ENCODE peak calls at places on chromosome 6, in four cellular contexts. Z is H1, D is H9, T is mesenchymal stem cell. V is an unnamed sample.

GRCh38 chr6:73528897-73529296 is 8.1 kb upstream of the EEF1A1 start:
- DNase-seq in Z (no peak), D (no peak), T (no peak), V (no peak)

GRCh38 chr6:96015321-96015790 is 418 bp upstream of the FUT9 start:
- DNase-seq in Z (peak), D (no peak), T (no peak), V (no peak)

GRCh38 chr6:30882764-30883475 is 1.4 kb upstream of the DDR1 start:
- DNase-seq in Z (peak), D (peak), T (no peak), V (no peak)

GRCh38 chr6:43488667-43489276 is 11.4 kb downstream of the TJAP1 start:
- DNase-seq in Z (no peak), D (no peak), T (no peak), V (peak)

GRCh38 chr6:166747644-166748595 is 120.9 kb upstream of the RPS6KA2 start:
- DNase-seq in Z (peak), D (peak), T (no peak), V (no peak)

GRCh38 chr6:1091905-1092304 is 220.0 kb upstream of the FOXQ1 start:
- DNase-seq in Z (no peak), D (no peak), T (peak), V (no peak)

GRCh38 chr6:138571174-138571573 is 71.9 kb upstream of the NHSL1 start:
- DNase-seq in Z (no peak), D (no peak), T (no peak), V (peak)

GRCh38 chr6:149211046-149211571 is 106.4 kb upstream of the TAB2 start:
- DNase-seq in Z (no peak), D (no peak), T (peak), V (peak)

GRCh38 chr6:6834356-6835342 is 246.1 kb downstream of the LY86 start:
- DNase-seq in Z (no peak), D (no peak), T (no peak), V (no peak)

GRCh38 chr6:134358320-134358719 is 40.4 kb upstream of the SGK1 start:
- DNase-seq in Z (no peak), D (no peak), T (peak), V (peak)

GRCh38 chr6:75791881-75792280 is 42.8 kb downstream of the MYO6 start:
- DNase-seq in Z (no peak), D (no peak), T (no peak), V (no peak)

GRCh38 chr6:170003027-170003426 is 251.6 kb downstream of the ERMARD start:
- DNase-seq in Z (peak), D (peak), T (no peak), V (no peak)

GRCh38 chr6:160042788-160043301 is 74.0 kb downstream of the IGF2R start:
- DNase-seq in Z (no peak), D (no peak), T (no peak), V (peak)

GRCh38 chr6:110878751-110879539 is 4.4 kb downstream of the AMD1 start:
- DNase-seq in Z (no peak), D (no peak), T (peak), V (peak)

GRCh38 chr6:129634411-129635230 is 75.4 kb downstream of the ARHGAP18 start:
- DNase-seq in Z (no peak), D (no peak), T (peak), V (peak)

GRCh38 chr6:24980507-24981384 is 45.0 kb upstream of the RIPOR2 start:
- DNase-seq in Z (peak), D (peak), T (no peak), V (no peak)

GRCh38 chr6:124535746-124536145 is 426.5 kb upstream of the RNF217 start:
- DNase-seq in Z (no peak), D (no peak), T (peak), V (no peak)

GRCh38 chr6:49743427-49743826 is 761 bp downstream of the CRISP3 start:
- DNase-seq in Z (no peak), D (no peak), T (no peak), V (no peak)

GRCh38 chr6:28353981-28354676 is 4.4 kb downstream of the ZKSCAN3 start:
- DNase-seq in Z (no peak), D (no peak), T (peak), V (peak)

GRCh38 chr6:7705483-7705882 is 20.4 kb upstream of the BMP6 start:
- DNase-seq in Z (no peak), D (no peak), T (no peak), V (no peak)

GRCh38 chr6:30672445-30673253 is at the start of gene DHX16:
- DNase-seq in Z (peak), D (peak), T (peak), V (peak)

GRCh38 chr6:43951063-43951755 is 176.0 kb downstream of the MRPL14 start:
- DNase-seq in Z (peak), D (peak), T (peak), V (no peak)

GRCh38 chr6:3623451-3624267 is 127.9 kb downstream of the PXDC1 start:
- DNase-seq in Z (peak), D (no peak), T (no peak), V (no peak)

GRCh38 chr6:113632220-113632864 is 224.8 kb upstream of the MARCKS start:
- DNase-seq in Z (no peak), D (no peak), T (peak), V (peak)

GRCh38 chr6:1910621-1911407 is 301.1 kb downstream of the FOXC1 start:
- DNase-seq in Z (no peak), D (no peak), T (no peak), V (peak)

GRCh38 chr6:89353702-89354392 is 1.3 kb upstream of the UBE2J1 start:
- DNase-seq in Z (no peak), D (no peak), T (no peak), V (no peak)

GRCh38 chr6:44292661-44293365 is 20.3 kb downstream of the AARS2 start:
- DNase-seq in Z (no peak), D (no peak), T (no peak), V (no peak)

GRCh38 chr6:167279766-167280440 is 11.2 kb upstream of the UNC93A start:
- DNase-seq in Z (no peak), D (no peak), T (no peak), V (no peak)

GRCh38 chr6:34027445-34027936 is 118.4 kb downstream of the GRM4 start:
- DNase-seq in Z (peak), D (peak), T (peak), V (peak)

GRCh38 chr6:131651782-131652181 is 14.7 kb downstream of the ENPP3 start:
- DNase-seq in Z (no peak), D (no peak), T (no peak), V (no peak)

GRCh38 chr6:126873351-126873750 is 245.1 kb upstream of the RSPO3 start:
- DNase-seq in Z (no peak), D (no peak), T (no peak), V (no peak)

GRCh38 chr6:113695506-113695905 is 161.6 kb upstream of the MARCKS start:
- DNase-seq in Z (no peak), D (no peak), T (peak), V (peak)

GRCh38 chr6:4936681-4937041 is 67.2 kb downstream of the RPP40 start:
- DNase-seq in Z (no peak), D (no peak), T (peak), V (peak)

GRCh38 chr6:145705561-145705960 is 29.8 kb downstream of the EPM2A start:
- DNase-seq in Z (no peak), D (no peak), T (peak), V (peak)

GRCh38 chr6:100457251-100457990 is 7.3 kb downstream of the SIM1 start:
- DNase-seq in Z (peak), D (peak), T (no peak), V (no peak)

GRCh38 chr6:158869010-158869603 is 49.9 kb upstream of the EZR start:
- DNase-seq in Z (no peak), D (peak), T (no peak), V (no peak)

GRCh38 chr6:144234935-144235334 is 50.2 kb upstream of the UTRN start:
- DNase-seq in Z (no peak), D (peak), T (no peak), V (no peak)

GRCh38 chr6:106082735-106083398 is 3.3 kb upstream of the PRDM1 start:
- DNase-seq in Z (no peak), D (no peak), T (peak), V (peak)

GRCh38 chr6:6351626-6352025 is 31.2 kb upstream of the F13A1 start:
- DNase-seq in Z (no peak), D (no peak), T (no peak), V (no peak)

GRCh38 chr6:80341330-80341729 is 234.9 kb downstream of the BCKDHB start:
- DNase-seq in Z (no peak), D (no peak), T (peak), V (peak)

GRCh38 chr6:161792887-161793286 is 519.0 kb upstream of the AGPAT4 start:
- DNase-seq in Z (no peak), D (no peak), T (no peak), V (no peak)

GRCh38 chr6:161788531-161788930 is 514.7 kb upstream of the AGPAT4 start:
- DNase-seq in Z (no peak), D (no peak), T (no peak), V (no peak)
- H3K14ac ChIP-seq in Z (no peak), D (no peak), T (no peak), V (no peak)

GRCh38 chr6:20660534-20660933 is 126.3 kb downstream of the CDKAL1 start:
- DNase-seq in Z (no peak), D (no peak), T (no peak), V (no peak)

GRCh38 chr6:20655317-20655716 is 121.1 kb downstream of the CDKAL1 start:
- DNase-seq in Z (no peak), D (no peak), T (no peak), V (peak)

GRCh38 chr6:20661721-20662120 is 127.5 kb downstream of the CDKAL1 start:
- DNase-seq in Z (no peak), D (no peak), T (no peak), V (peak)

GRCh38 chr6:20657274-20657800 is 123.1 kb downstream of the CDKAL1 start:
- DNase-seq in Z (no peak), D (no peak), T (no peak), V (no peak)

GRCh38 chr6:20658053-20658452 is 123.8 kb downstream of the CDKAL1 start:
- DNase-seq in Z (no peak), D (no peak), T (no peak), V (no peak)
- H3K14ac ChIP-seq in Z (no peak), D (no peak), T (no peak), V (no peak)

GRCh38 chr6:22435151-22435550 is 134.2 kb upstream of the HDGFL1 start:
- DNase-seq in Z (no peak), D (no peak), T (no peak), V (no peak)
- H3K14ac ChIP-seq in Z (no peak), D (no peak), T (no peak), V (no peak)

DNA sequence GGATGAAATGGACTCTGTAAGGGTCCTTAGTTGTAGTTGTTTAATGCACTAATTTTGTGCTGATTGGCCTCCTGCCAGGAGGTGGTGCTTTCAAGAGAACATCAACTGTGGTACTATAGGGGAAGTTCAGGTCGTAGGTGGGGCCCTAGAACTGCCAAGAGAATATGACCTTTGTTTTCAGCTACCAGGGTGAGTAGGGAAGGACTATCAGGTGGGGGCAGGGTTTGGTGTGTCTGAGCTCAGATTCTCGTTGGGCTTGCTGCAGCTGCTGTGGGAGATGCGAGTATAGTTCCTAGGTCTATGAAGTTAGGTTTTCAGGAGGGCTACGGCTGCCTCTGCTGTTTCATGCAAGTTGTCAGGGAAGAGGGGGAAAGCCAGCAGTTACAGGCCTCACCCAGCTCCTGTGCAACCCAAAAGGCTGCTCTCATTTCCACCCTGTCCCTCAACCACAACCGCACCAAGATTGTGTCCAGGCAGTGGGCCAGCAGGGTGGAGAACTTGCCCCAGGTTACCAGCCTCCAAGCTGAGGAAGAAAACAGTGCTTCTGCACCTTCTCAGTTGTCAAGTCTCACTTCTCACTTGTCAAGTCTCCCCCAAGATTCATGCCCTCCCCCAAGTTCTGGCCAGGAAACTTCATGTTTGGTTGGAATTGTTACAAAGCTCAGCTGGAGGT is 626.5 kb upstream of the MAP3K7 start:
- DNase-seq in Z (no peak), D (no peak), T (no peak), V (no peak)
- H3K14ac ChIP-seq in Z (no peak), D (no peak), T (no peak), V (no peak)

GRCh38 chr6:109440325-109441068 is at the start of the genes PPIL6 and SMPD2:
- DNase-seq in Z (peak), D (peak), T (peak), V (peak)
- H3K14ac ChIP-seq in Z (no peak), D (peak), T (peak), V (peak)

GRCh38 chr6:41654433-41655020 is 16.3 kb downstream of the MDFI start:
- DNase-seq in Z (no peak), D (no peak), T (no peak), V (no peak)

GRCh38 chr6:41658551-41659069 is 20.3 kb downstream of the MDFI start:
- DNase-seq in Z (no peak), D (no peak), T (no peak), V (no peak)

GRCh38 chr6:41653642-41654432 is 15.6 kb downstream of the MDFI start:
- DNase-seq in Z (no peak), D (no peak), T (no peak), V (no peak)

GRCh38 chr6:41657131-41658094 is 19.1 kb downstream of the MDFI start:
- DNase-seq in Z (no peak), D (no peak), T (no peak), V (no peak)

DNA sequence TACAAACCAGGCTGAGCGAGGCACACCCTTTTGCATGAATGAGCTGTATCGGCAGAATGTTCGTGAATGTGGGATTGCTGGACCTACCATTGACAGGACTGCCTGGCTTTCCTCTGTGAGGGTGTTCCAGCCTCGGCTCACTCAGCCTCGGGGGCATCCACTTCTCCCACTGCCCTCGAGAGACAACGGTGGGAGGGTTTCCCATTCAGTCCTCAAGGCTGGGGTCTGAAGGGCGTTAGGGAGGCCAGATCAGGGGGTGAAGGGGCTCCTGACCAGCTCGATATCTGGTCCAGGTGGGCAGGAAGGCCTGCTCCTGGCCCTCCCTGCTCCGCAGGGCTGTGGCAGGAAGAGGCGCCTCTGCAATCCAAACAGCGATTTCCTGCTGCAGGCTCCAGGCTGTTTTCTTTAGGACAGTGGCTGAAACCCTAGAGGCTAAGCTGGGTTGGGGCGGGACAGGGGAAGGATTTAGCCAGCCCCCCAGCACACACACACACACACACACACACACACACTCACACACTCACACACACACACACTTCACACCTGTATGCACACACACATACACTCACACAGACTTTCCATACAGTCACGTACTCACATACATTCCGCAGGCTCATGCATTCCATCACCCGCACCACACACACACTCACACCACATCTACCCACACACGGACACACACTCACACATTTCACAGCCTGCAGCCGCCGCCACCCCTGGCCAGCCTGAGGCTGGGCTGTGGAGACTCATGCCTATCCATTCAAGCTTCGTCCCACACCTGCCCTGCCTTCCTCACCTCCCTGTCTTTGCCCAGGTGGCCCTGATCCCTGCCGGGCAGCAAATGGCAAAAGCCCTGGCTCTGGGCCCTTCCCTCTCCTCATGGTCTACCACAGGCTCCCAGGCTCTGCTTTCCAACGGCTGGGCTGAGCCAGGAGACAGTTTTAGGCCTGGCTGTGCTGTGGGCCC is 17.7 kb downstream of the MDFI start:
- DNase-seq in Z (peak), D (no peak), T (peak), V (peak)
- H3K14ac ChIP-seq in Z (no peak), D (no peak), T (no peak), V (no peak)

DNA sequence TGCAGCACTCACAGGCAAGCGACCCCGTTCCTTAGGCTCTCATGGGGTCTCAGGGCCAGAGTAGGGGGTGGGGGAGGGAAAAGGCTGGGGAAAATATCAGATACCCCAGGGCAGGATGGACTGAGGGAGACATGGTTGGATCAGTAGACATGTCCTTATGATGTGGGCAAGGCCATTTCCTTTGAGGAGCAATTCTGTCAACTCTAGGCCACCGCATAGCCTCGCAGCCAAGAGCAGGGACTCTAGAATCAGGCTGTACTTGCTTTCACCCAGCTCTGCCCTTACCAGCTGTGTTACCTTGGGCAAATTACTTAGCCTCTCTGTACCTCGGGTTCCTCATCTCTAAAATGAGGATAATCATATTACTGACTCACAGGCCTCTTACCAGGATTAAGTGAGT is 2.2 kb upstream of the MAPK13 start:
- DNase-seq in Z (no peak), D (no peak), T (peak), V (no peak)
- H3K14ac ChIP-seq in Z (no peak), D (no peak), T (no peak), V (peak)